ENCODE peak calls at places on chromosome X, in five cellular contexts. O, V, R, P and Z are unnamed samples.

GRCh38 chrX:130060122-130061069 is 49.9 kb downstream of the ELF4 start:
- DNase-seq in O (peak; percentile 92), V (peak; percentile 88), R (peak; percentile 72), P (peak; percentile 33), Z (peak; percentile 93)

GRCh38 chrX:47243351-47243750 is 10.5 kb downstream of the USP11 start:
- DNase-seq in O (no peak), V (no peak), R (no peak), P (no peak), Z (no peak)

GRCh38 chrX:19740744-19741143 is 146.7 kb downstream of the SH3KBP1 start:
- DNase-seq in O (no peak), V (no peak), R (no peak), P (no peak), Z (no peak)

GRCh38 chrX:154082396-154083133 is 15.0 kb downstream of the MECP2 start:
- DNase-seq in O (no peak), V (no peak), R (no peak), P (no peak), Z (peak; percentile 35)

GRCh38 chrX:10126044-10126443 is 30.7 kb upstream of the CLCN4 start:
- DNase-seq in O (no peak), V (no peak), R (no peak), P (no peak), Z (no peak)

GRCh38 chrX:53435997-53436396 is 1.8 kb upstream of the HSD17B10 start:
- DNase-seq in O (peak; percentile 70), V (peak; percentile 57), R (peak; percentile 70), P (no peak), Z (peak; percentile 69)

GRCh38 chrX:135086197-135086854 is 34.0 kb downstream of the ETDB start:
- DNase-seq in O (peak; percentile 48), V (peak; percentile 32), R (peak; percentile 62), P (peak; percentile 18), Z (peak; percentile 43)

GRCh38 chrX:134692990-134693389 is 34.7 kb upstream of the PLAC1 start:
- DNase-seq in O (no peak), V (no peak), R (no peak), P (no peak), Z (no peak)

GRCh38 chrX:23811135-23811781 is 28.3 kb downstream of the SAT1 start:
- DNase-seq in O (no peak), V (peak; percentile 5), R (no peak), P (no peak), Z (no peak)

GRCh38 chrX:94097852-94098251 is 423.8 kb downstream of the FAM133A start:
- DNase-seq in O (no peak), V (no peak), R (no peak), P (no peak), Z (no peak)

GRCh38 chrX:10106801-10107200 is 50.0 kb upstream of the CLCN4 start:
- DNase-seq in O (peak; percentile 56), V (no peak), R (peak; percentile 53), P (no peak), Z (no peak)

GRCh38 chrX:45750639-45751038 is 550.0 kb upstream of the DIPK2B start:
- DNase-seq in O (no peak), V (no peak), R (no peak), P (no peak), Z (no peak)

GRCh38 chrX:19563327-19563726 is 48.0 kb upstream of the MAP3K15 start:
- DNase-seq in O (no peak), V (no peak), R (no peak), P (no peak), Z (no peak)

GRCh38 chrX:123830309-123830708 is 29.5 kb upstream of the XIAP start:
- DNase-seq in O (peak; percentile 30), V (peak; percentile 63), R (no peak), P (no peak), Z (no peak)

GRCh38 chrX:41333994-41334865 is at the start of gene DDX3X:
- DNase-seq in O (peak; percentile 76), V (peak; percentile 84), R (peak; percentile 94), P (peak; percentile 63), Z (peak; percentile 92)

GRCh38 chrX:10726647-10727046 is 106.3 kb upstream of the MID1 start:
- DNase-seq in O (no peak), V (no peak), R (no peak), P (no peak), Z (no peak)

GRCh38 chrX:153844509-153845082 is 14.3 kb upstream of the PDZD4 start:
- DNase-seq in O (no peak), V (no peak), R (no peak), P (no peak), Z (no peak)

GRCh38 chrX:3788494-3789233 is 75.2 kb upstream of the PRKX start:
- DNase-seq in O (no peak), V (no peak), R (peak; percentile 25), P (no peak), Z (no peak)

GRCh38 chrX:18973527-18974192 is 10.3 kb downstream of the PHKA2 start:
- DNase-seq in O (no peak), V (no peak), R (no peak), P (no peak), Z (no peak)

GRCh38 chrX:44913656-44914531 is 40.9 kb downstream of the KDM6A start:
- DNase-seq in O (no peak), V (no peak), R (no peak), P (no peak), Z (no peak)

GRCh38 chrX:153755136-153755535 is 8.9 kb upstream of the PLXNB3 start:
- DNase-seq in O (no peak), V (no peak), R (no peak), P (no peak), Z (no peak)

GRCh38 chrX:134718329-134719317 is 60.4 kb upstream of the PLAC1 start:
- DNase-seq in O (no peak), V (no peak), R (no peak), P (no peak), Z (no peak)

GRCh38 chrX:151902813-151903591 is 9.7 kb upstream of the MAGEA4 start:
- DNase-seq in O (no peak), V (no peak), R (no peak), P (no peak), Z (no peak)

GRCh38 chrX:55326985-55327384 is 62.3 kb upstream of the PAGE3 start:
- DNase-seq in O (no peak), V (no peak), R (no peak), P (no peak), Z (peak; percentile 15)

GRCh38 chrX:105323951-105324350 is 103.5 kb upstream of the TEX13A start:
- DNase-seq in O (no peak), V (no peak), R (no peak), P (no peak), Z (no peak)

GRCh38 chrX:109374276-109374960 is 107.5 kb downstream of the GUCY2F start:
- DNase-seq in O (no peak), V (no peak), R (no peak), P (no peak), Z (no peak)